ENCODE peak calls at places on chromosomes 11 and 22, in eight cellular contexts. P is stimulated activated CD4-positive, alpha-beta T cell treated with anti-CD3 and anti-CD28 coated beads, Interleukin-4, amount 100 ng/mL, for 24 hours; J is upper lobe of right lung; T is IMR-90; U is amniotic stem cell; K is posterior cingulate gyrus; D is HCT116; C is nephron progenitor cell. L is an unnamed sample.

GRCh38 chr11:78722786-78723185 is 148.1 kb upstream of the NARS2 start:
- DNase-seq in P (no peak), J (no peak), T (peak), D (no peak), C (no peak), K (no peak), U (no peak), L (no peak)

GRCh38 chr22:21922370-21923162 is 30.1 kb downstream of the PPM1F start:
- DNase-seq in D (no peak), T (no peak), U (no peak), P (no peak), C (no peak), K (no peak), J (no peak), L (no peak)

GRCh38 chr11:76314741-76315090 is 66.2 kb downstream of the THAP12 start:
- DNase-seq in C (no peak), D (no peak), J (no peak), P (no peak), K (no peak), T (peak), U (no peak), L (no peak)

GRCh38 chr22:37107779-37108621 is 1.5 kb downstream of the TMPRSS6 start:
- DNase-seq in P (no peak), T (no peak), U (no peak), C (no peak), K (no peak), D (no peak), J (no peak), L (no peak)

GRCh38 chr22:35422145-35422544 is 22.2 kb downstream of the MCM5 start:
- DNase-seq in U (no peak), P (no peak), C (no peak), K (no peak), T (no peak), D (no peak), J (no peak), L (no peak)

GRCh38 chr11:58573451-58574104 is 2.1 kb downstream of the LPXN start:
- DNase-seq in C (no peak), U (peak), J (no peak), D (no peak), K (no peak), T (peak), P (peak), L (no peak)

GRCh38 chr11:93279911-93280347 is 50.6 kb upstream of the DEUP1 start:
- DNase-seq in P (no peak), U (no peak), C (peak), J (no peak), K (no peak), D (no peak), T (no peak), L (no peak)

GRCh38 chr11:43567396-43567975 is 113.1 kb upstream of the HSD17B12 start:
- DNase-seq in U (peak), D (peak), K (no peak), C (no peak), T (peak), P (no peak), J (no peak), L (peak)

GRCh38 chr11:13962562-13963168 is at the start of gene SPON1:
- DNase-seq in D (no peak), J (peak), P (peak), U (no peak), K (peak), T (peak), C (peak), L (peak)

GRCh38 chr11:73147771-73148681 is 5.9 kb upstream of the FCHSD2 start:
- DNase-seq in D (no peak), J (no peak), K (peak), T (no peak), P (no peak), U (no peak), C (no peak), L (no peak)

GRCh38 chr11:104623518-104623917 is 274.7 kb downstream of the CASP12 start:
- DNase-seq in K (no peak), J (no peak), P (no peak), T (peak), D (no peak), C (no peak), U (no peak), L (no peak)

GRCh38 chr11:14974021-14974698 is 2.0 kb upstream of the CALCA start:
- DNase-seq in T (no peak), C (peak), D (no peak), P (no peak), U (no peak), K (no peak), J (no peak), L (peak)

GRCh38 chr11:87125257-87125656 is 87.5 kb downstream of the TMEM135 start:
- DNase-seq in J (no peak), K (no peak), P (no peak), T (no peak), C (no peak), U (no peak), D (no peak), L (no peak)

GRCh38 chr11:117273550-117274289 is 17.4 kb upstream of the BACE1-AS start:
- DNase-seq in C (no peak), D (no peak), P (no peak), J (no peak), K (no peak), T (peak), U (peak), L (no peak)

GRCh38 chr22:30574095-30574981 is at the start of gene GAL3ST1:
- DNase-seq in J (no peak), C (peak), P (no peak), D (no peak), T (no peak), K (peak), U (no peak), L (no peak)

GRCh38 chr11:134040386-134041297 is 28.2 kb upstream of the JAM3 start:
- DNase-seq in P (no peak), K (no peak), T (peak), C (peak), U (peak), D (no peak), J (peak), L (peak)

GRCh38 chr11:11531127-11531526 is 90.7 kb downstream of the GALNT18 start:
- DNase-seq in C (no peak), P (no peak), K (peak), U (no peak), D (no peak), T (no peak), J (no peak), L (no peak)

GRCh38 chr22:38314140-38314991 is 2.9 kb downstream of the CSNK1E start:
- DNase-seq in U (no peak), C (no peak), K (no peak), J (no peak), D (no peak), P (no peak), T (peak), L (peak)

L was measured in retina.